ENCODE peak calls at places on chromosome 6, in four cellular contexts. S is CD8-positive, alpha-beta T cell; H is CD14-positive monocyte; G is WERI-Rb-1. I is an unnamed sample.

GRCh38 chr6:56570434-56571359 is 72.0 kb downstream of the DST start:
- DNase-seq in S (no peak), H (no peak), G (peak; percentile 35), I (peak; percentile 30)

GRCh38 chr6:145315982-145316600 is 419.2 kb downstream of the EPM2A start:
- DNase-seq in S (no peak), H (no peak), G (peak; percentile 41), I (no peak)

GRCh38 chr6:157790548-157791160 is 32.4 kb upstream of the SNX9 start:
- DNase-seq in S (no peak), H (no peak), G (no peak), I (no peak)

GRCh38 chr6:82862543-82862942 is 203.1 kb downstream of the UBE3D start:
- DNase-seq in S (no peak), H (no peak), G (no peak), I (no peak)

GRCh38 chr6:125974214-125974866 is 12.0 kb upstream of the TRMT11 start:
- DNase-seq in S (no peak), H (no peak), G (no peak), I (peak; percentile 44)

GRCh38 chr6:44561832-44562496 is 174.5 kb downstream of the CDC5L start:
- DNase-seq in S (no peak), H (no peak), G (no peak), I (no peak)

GRCh38 chr6:33314515-33314942 is 651 bp upstream of the TAPBP start:
- DNase-seq in S (peak; percentile 43), H (peak; percentile 80), G (no peak), I (peak; percentile 75)

GRCh38 chr6:124927806-124928205 is 34.4 kb upstream of the RNF217 start:
- DNase-seq in S (no peak), H (no peak), G (no peak), I (no peak)

GRCh38 chr6:27188885-27189418 is 58.5 kb upstream of the PRSS16 start:
- DNase-seq in S (peak; percentile 24), H (no peak), G (peak; percentile 75), I (peak; percentile 61)

GRCh38 chr6:45472383-45472782 is 94.6 kb upstream of the SUPT3H start:
- DNase-seq in S (no peak), H (no peak), G (no peak), I (no peak)

GRCh38 chr6:21931641-21932335 is 338.2 kb downstream of the SOX4 start:
- DNase-seq in S (no peak), H (no peak), G (no peak), I (no peak)

GRCh38 chr6:142681099-142681498 is 263.9 kb downstream of the HIVEP2 start:
- DNase-seq in S (no peak), H (no peak), G (no peak), I (no peak)

GRCh38 chr6:30798501-30798900 is 54.2 kb upstream of the IER3 start:
- DNase-seq in S (no peak), H (no peak), G (no peak), I (no peak)

GRCh38 chr6:148761532-148761951 is 14.7 kb downstream of the UST start:
- DNase-seq in S (no peak), H (no peak), G (no peak), I (no peak)

GRCh38 chr6:38436726-38437465 is 202.8 kb downstream of the BTBD9 start:
- DNase-seq in S (no peak), H (no peak), G (no peak), I (no peak)

GRCh38 chr6:91539451-91539850 is 952.6 kb upstream of the MAP3K7 start:
- DNase-seq in S (no peak), H (no peak), G (no peak), I (no peak)

GRCh38 chr6:88856566-88856965 is 106.9 kb downstream of the RNGTT start:
- DNase-seq in S (no peak), H (no peak), G (no peak), I (no peak)

GRCh38 chr6:147941143-147941542 is 401.5 kb upstream of the SASH1 start:
- DNase-seq in S (no peak), H (no peak), G (no peak), I (no peak)

DNA sequence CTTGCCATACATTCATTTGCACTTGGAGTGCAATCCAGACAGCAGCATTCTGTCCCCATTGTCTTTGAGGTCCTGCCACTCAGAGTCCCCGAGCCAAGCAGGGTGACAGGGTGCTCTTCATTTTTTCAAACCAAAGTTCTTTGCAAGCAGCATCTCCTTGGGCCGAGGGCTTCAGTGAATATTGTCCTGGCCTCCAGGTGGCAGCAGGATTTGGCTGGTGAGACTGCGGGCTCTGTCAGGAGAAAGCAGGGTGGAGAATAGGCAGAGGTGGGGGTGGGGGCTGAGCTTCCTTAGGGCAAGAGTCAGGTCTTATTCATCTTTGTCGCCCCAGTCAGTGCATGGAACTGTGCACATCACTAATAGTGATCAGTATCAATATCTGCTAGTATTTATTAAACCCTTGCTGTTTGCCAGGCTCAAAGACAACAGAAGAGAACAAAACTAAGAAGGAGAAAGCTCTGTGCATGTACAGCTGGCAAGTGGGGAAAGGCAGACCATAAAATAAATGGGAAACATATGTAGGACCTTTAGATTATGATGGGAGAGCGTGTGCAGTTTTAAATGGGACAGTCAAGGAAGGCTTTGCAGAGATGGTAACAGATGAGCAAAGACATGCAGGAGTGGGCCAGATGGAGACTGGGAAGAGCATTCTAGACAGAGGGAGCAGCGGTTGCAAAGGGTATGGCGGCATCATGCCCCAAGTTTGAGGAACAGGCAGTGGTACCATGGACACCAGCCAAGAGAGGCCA is 260.2 kb downstream of the NRN1 start:
- DNase-seq in S (no peak), H (no peak), G (peak; percentile 88), I (no peak)
- TF ChIP-seq CTCF in S (no peak), H (no peak), G (peak; percentile 85), I (no peak)

GRCh38 chr6:46490425-46491200 is 636 bp downstream of the RCAN2 start:
- DNase-seq in S (no peak), H (no peak), G (peak; percentile 80), I (peak; percentile 42)
- TF ChIP-seq CTCF in S (no peak), H (no peak), G (peak; percentile 81), I (no peak)

GRCh38 chr6:3196770-3197169 is 30.7 kb downstream of the TUBB2B start:
- DNase-seq in S (no peak), H (no peak), G (no peak), I (no peak)

GRCh38 chr6:3195377-3195694 is 32.1 kb downstream of the TUBB2B start:
- DNase-seq in S (no peak), H (no peak), G (no peak), I (no peak)

GRCh38 chr6:3194535-3195376 is 32.7 kb downstream of the TUBB2B start:
- DNase-seq in S (no peak), H (no peak), G (peak; percentile 24), I (peak; percentile 42)

GRCh38 chr6:3193102-3193837 is 34.2 kb downstream of the TUBB2B start:
- DNase-seq in S (no peak), H (no peak), G (peak; percentile 6), I (no peak)

DNA sequence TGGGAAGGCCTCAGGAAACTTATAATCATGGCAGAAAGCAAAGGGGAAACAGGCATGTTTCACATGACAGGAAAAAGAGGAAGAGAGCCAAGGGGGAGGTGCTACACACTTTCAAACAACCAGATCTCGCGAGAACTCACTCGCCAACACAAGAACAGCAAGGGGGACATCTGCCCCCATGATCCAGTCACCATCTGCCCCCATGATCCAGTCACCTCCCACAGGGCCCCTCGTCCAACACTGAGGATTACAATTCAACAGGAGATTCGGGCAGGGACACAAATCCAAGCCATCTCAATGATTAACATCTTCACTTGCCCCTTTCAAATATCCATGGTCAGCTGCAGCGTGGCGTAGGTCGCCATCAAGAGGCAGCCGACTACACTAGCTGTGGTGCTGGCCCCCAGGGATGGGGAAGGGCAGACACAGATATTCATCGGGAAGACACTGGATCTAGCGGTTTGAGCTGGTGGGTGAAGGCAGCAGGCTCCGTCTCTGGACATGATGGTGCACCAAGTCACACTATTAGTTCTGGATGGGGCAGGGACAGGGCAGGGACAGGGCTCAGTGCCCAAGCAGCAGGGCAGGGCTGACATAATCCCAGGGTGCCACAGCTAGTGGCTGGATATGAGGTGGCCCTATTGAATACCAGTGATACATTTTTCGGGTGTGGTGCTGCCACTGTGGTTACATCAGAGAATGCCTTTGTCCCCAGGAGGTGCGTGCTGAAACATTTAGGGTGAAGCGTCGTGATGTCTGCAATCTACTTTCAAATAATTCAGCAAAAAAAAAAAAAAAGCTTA is 31.6 kb downstream of the TUBB2B start:
- DNase-seq in S (no peak), H (no peak), G (peak; percentile 100), I (no peak)
- TF ChIP-seq CTCF in S (no peak), H (no peak), G (peak; percentile 84), I (no peak)

GRCh38 chr6:105429676-105430075 is 26.8 kb upstream of the PREP start:
- DNase-seq in S (no peak), H (no peak), G (no peak), I (no peak)

GRCh38 chr6:105433723-105434122 is 30.8 kb upstream of the PREP start:
- DNase-seq in S (no peak), H (no peak), G (no peak), I (no peak)

GRCh38 chr6:105430685-105431084 is 27.8 kb upstream of the PREP start:
- DNase-seq in S (no peak), H (no peak), G (no peak), I (no peak)

GRCh38 chr6:105432797-105433196 is 29.9 kb upstream of the PREP start:
- DNase-seq in S (no peak), H (no peak), G (no peak), I (no peak)

GRCh38 chr6:105431226-105431625 is 28.3 kb upstream of the PREP start:
- DNase-seq in S (no peak), H (no peak), G (no peak), I (peak; percentile 49)
- TF ChIP-seq CTCF in S (peak; percentile 79), H (peak; percentile 56), G (peak; percentile 26), I (peak; percentile 44)

GRCh38 chr6:119078449-119079287 is at the start of gene FAM184A:
- DNase-seq in S (peak; percentile 53), H (peak; percentile 51), G (peak; percentile 75), I (peak; percentile 74)

GRCh38 chr6:119079288-119079809 is 885 bp upstream of the FAM184A start:
- DNase-seq in S (no peak), H (no peak), G (no peak), I (no peak)

GRCh38 chr6:119076966-119077642 is 1.4 kb downstream of the FAM184A start:
- DNase-seq in S (no peak), H (no peak), G (no peak), I (no peak)

GRCh38 chr6:119076173-119076965 is 2.1 kb downstream of the FAM184A start:
- DNase-seq in S (no peak), H (no peak), G (no peak), I (no peak)

GRCh38 chr6:119077643-119078448 is 618 bp downstream of the FAM184A start:
- DNase-seq in S (peak; percentile 27), H (no peak), G (peak; percentile 61), I (peak; percentile 41)
- TF ChIP-seq CTCF in S (peak; percentile 26), H (no peak), G (peak; percentile 68), I (no peak)

I was measured in GM20000.